ENCODE peak calls at places on chromosomes 11 and 22, in eight cellular contexts. I is CD8-positive, alpha-beta T cell; D is activated B cell treated with CpG ODN at 0.5 μM for 24 hours; K is AG10803; R is endothelial cell; B is AG04449; X is tibial nerve; T is GM20000. Z is an unnamed sample.

GRCh38 chr11:47724041-47724729 is 9.0 kb upstream of the AGBL2 start:
- DNase-seq in I (no peak), D (no peak), K (peak), R (no peak), B (no peak), X (no peak), T (no peak), Z (no peak)

GRCh38 chr11:125244166-125244565 is 79.6 kb downstream of the PKNOX2 start:
- DNase-seq in I (no peak), D (no peak), K (no peak), R (no peak), B (no peak), X (no peak), T (no peak), Z (no peak)

GRCh38 chr11:76723548-76723947 is 53.0 kb upstream of the LRRC32 start:
- DNase-seq in I (no peak), D (no peak), K (no peak), R (no peak), B (no peak), X (no peak), T (no peak), Z (no peak)

GRCh38 chr11:60367009-60367408 is 11.3 kb upstream of the MS4A7 start:
- DNase-seq in I (no peak), D (no peak), K (no peak), R (no peak), B (no peak), X (no peak), T (peak), Z (no peak)

GRCh38 chr11:10856689-10857603 is 907 bp downstream of the ZBED5 start:
- DNase-seq in I (no peak), D (no peak), K (peak), R (peak), B (no peak), X (no peak), T (peak), Z (peak)

GRCh38 chr22:19962909-19963806 is 21.5 kb upstream of the TXNRD2 start:
- DNase-seq in I (no peak), D (no peak), K (peak), R (no peak), B (no peak), X (no peak), T (no peak), Z (no peak)

GRCh38 chr11:29656557-29656956 is 360.3 kb downstream of the KCNA4 start:
- DNase-seq in I (no peak), D (no peak), K (no peak), R (no peak), B (no peak), X (no peak), T (no peak), Z (no peak)

GRCh38 chr11:100761806-100762205 is 74.7 kb downstream of the ARHGAP42 start:
- DNase-seq in I (no peak), D (no peak), K (peak), R (no peak), B (no peak), X (no peak), T (no peak), Z (no peak)

GRCh38 chr11:31487848-31488247 is 21.6 kb downstream of the IMMP1L start:
- DNase-seq in I (no peak), D (no peak), K (peak), R (peak), B (no peak), X (no peak), T (no peak), Z (no peak)

GRCh38 chr11:76610871-76611475 is 59.6 kb downstream of the LRRC32 start:
- DNase-seq in I (peak), D (no peak), K (no peak), R (no peak), B (no peak), X (no peak), T (no peak), Z (peak)

GRCh38 chr11:1573847-1574255 is 1.8 kb upstream of the DUSP8 start:
- DNase-seq in I (no peak), D (no peak), K (no peak), R (peak), B (no peak), X (no peak), T (peak), Z (no peak)

GRCh38 chr11:75474240-75474639 is 41.2 kb upstream of the KLHL35 start:
- DNase-seq in I (no peak), D (no peak), K (peak), R (no peak), B (no peak), X (no peak), T (no peak), Z (no peak)

GRCh38 chr11:117931971-117932370 is 2.8 kb upstream of the TMPRSS13 start:
- DNase-seq in I (peak), D (no peak), K (no peak), R (no peak), B (no peak), X (no peak), T (peak), Z (no peak)

GRCh38 chr11:119742263-119742861 is 13.4 kb upstream of the NECTIN1 start:
- DNase-seq in I (no peak), D (no peak), K (no peak), R (no peak), B (no peak), X (no peak), T (no peak), Z (peak)

GRCh38 chr11:77823775-77824174 is 2.8 kb downstream of the AAMDC start:
- DNase-seq in I (no peak), D (no peak), K (peak), R (no peak), B (no peak), X (no peak), T (no peak), Z (no peak)

GRCh38 chr11:62556872-62557631 is 10.4 kb upstream of the AHNAK start:
- DNase-seq in I (no peak), D (no peak), K (no peak), R (no peak), B (no peak), X (no peak), T (no peak), Z (no peak)

GRCh38 chr11:105673089-105673488 is 63.2 kb downstream of the GRIA4 start:
- DNase-seq in I (no peak), D (no peak), K (peak), R (peak), B (no peak), X (no peak), T (peak), Z (peak)

GRCh38 chr11:80082386-80082785 is 641.6 kb upstream of the TENM4 start:
- DNase-seq in I (no peak), D (no peak), K (no peak), R (no peak), B (no peak), X (no peak), T (no peak), Z (no peak)

GRCh38 chr11:6828103-6828502 is 17.4 kb upstream of the OR10A5 start:
- DNase-seq in I (no peak), D (no peak), K (no peak), R (no peak), B (no peak), X (no peak), T (no peak), Z (no peak)

GRCh38 chr11:41245704-41246398 is 213.6 kb downstream of the LRRC4C start:
- DNase-seq in I (no peak), D (no peak), K (no peak), R (no peak), B (no peak), X (no peak), T (no peak), Z (no peak)

GRCh38 chr11:78740175-78741161 is 165.8 kb upstream of the NARS2 start:
- DNase-seq in I (no peak), D (no peak), K (no peak), R (no peak), B (no peak), X (no peak), T (no peak), Z (no peak)

GRCh38 chr11:94678236-94678635 is 89.9 kb upstream of the AMOTL1 start:
- DNase-seq in I (no peak), D (no peak), K (no peak), R (no peak), B (no peak), X (no peak), T (no peak), Z (no peak)

GRCh38 chr11:85685131-85685819 is 720 bp downstream of the CCDC89 start:
- DNase-seq in I (no peak), D (no peak), K (peak), R (no peak), B (no peak), X (no peak), T (no peak), Z (no peak)

GRCh38 chr11:116882386-116882785 is 45.0 kb upstream of the APOA1 start:
- DNase-seq in I (no peak), D (no peak), K (peak), R (no peak), B (no peak), X (no peak), T (no peak), Z (no peak)

GRCh38 chr11:120336641-120337132 is 474 bp downstream of the ARHGEF12 start:
- DNase-seq in I (peak), D (no peak), K (no peak), R (peak), B (no peak), X (no peak), T (no peak), Z (no peak)

GRCh38 chr22:18952022-18952421 is 15.9 kb upstream of the PRODH start:
- DNase-seq in I (no peak), D (no peak), K (no peak), R (peak), B (no peak), X (no peak), T (no peak), Z (no peak)

GRCh38 chr22:37887610-37888378 is 18.3 kb upstream of the MICALL1 start:
- DNase-seq in I (no peak), D (no peak), K (peak), R (peak), B (peak), X (no peak), T (no peak), Z (no peak)

GRCh38 chr11:67680701-67681472 is 6.5 kb upstream of the ALDH3B2 start:
- DNase-seq in I (no peak), D (no peak), K (no peak), R (no peak), B (no peak), X (no peak), T (no peak), Z (no peak)
- TF ChIP-seq CTCF in I (no peak), D (no peak), K (no peak), R (no peak), B (no peak), X (no peak), T (no peak), Z (no peak)

DNA sequence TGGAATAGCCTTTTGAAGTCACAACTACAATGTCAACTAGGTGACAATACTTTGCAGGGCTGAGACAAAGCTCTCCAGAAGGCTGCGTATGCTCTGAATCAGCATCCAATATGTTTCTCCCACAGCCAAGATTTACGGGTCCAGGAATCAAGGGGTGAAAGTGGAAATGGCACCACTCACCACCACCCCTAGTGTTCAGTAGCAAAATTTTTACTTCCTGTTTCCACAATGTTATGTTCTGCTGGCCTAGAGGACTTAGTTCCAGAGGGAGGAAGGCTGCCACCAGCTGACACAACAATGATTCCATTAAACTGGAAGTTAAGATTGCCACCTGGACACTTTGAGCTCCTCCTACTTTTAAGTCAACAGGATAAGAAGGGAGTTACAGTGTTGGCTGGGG is 68.5 kb upstream of the MPEG1 start:
- DNase-seq in I (no peak), D (no peak), K (no peak), R (no peak), B (no peak), X (no peak), T (no peak), Z (no peak)
- TF ChIP-seq CTCF in I (no peak), D (no peak), K (no peak), R (no peak), B (no peak), X (no peak), T (no peak), Z (no peak)

GRCh38 chr22:31036671-31037550 is 44.2 kb upstream of the SMTN start:
- DNase-seq in I (no peak), D (no peak), K (peak), R (no peak), B (peak), X (no peak), T (no peak), Z (no peak)
- TF ChIP-seq CTCF in I (no peak), D (no peak), K (peak), R (no peak), B (peak), X (no peak), T (no peak), Z (no peak)

GRCh38 chr22:44103735-44104134 is 77.0 kb upstream of the PARVG start:
- DNase-seq in I (no peak), D (no peak), K (no peak), R (no peak), B (no peak), X (no peak), T (no peak), Z (no peak)
- TF ChIP-seq CTCF in I (no peak), D (no peak), K (no peak), R (no peak), B (no peak), X (no peak), T (no peak), Z (no peak)

Z was measured in nephron progenitor cell.